ENCODE peak calls at places on chromosomes 1 and 21, in eight cellular contexts. W, S, J, I, D, Z, P and F are unnamed samples.

GRCh38 chr1:109299087-109299983 is 7.5 kb downstream of the MYBPHL start:
- DNase-seq in W (peak; percentile 93), S (peak; percentile 20), J (no peak), I (peak; percentile 66), D (peak; percentile 87), Z (peak; percentile 36), P (no peak), F (no peak)

GRCh38 chr1:2979191-2980072 is 41.8 kb upstream of the ACTRT2 start:
- DNase-seq in W (no peak), S (no peak), J (no peak), I (no peak), D (no peak), Z (no peak), P (no peak), F (no peak)

GRCh38 chr21:21730524-21730923 is 732.3 kb downstream of the NCAM2 start:
- DNase-seq in W (no peak), S (no peak), J (no peak), I (no peak), D (peak; percentile 72), Z (no peak), P (no peak), F (no peak)

GRCh38 chr1:199007423-199007822 is 368.6 kb downstream of the PTPRC start:
- DNase-seq in W (no peak), S (no peak), J (no peak), I (peak; percentile 22), D (no peak), Z (no peak), P (no peak), F (no peak)

GRCh38 chr1:55713516-55713915 is 498.4 kb upstream of the USP24 start:
- DNase-seq in W (no peak), S (no peak), J (no peak), I (no peak), D (no peak), Z (no peak), P (no peak), F (no peak)

GRCh38 chr1:222241410-222241809 is 306.5 kb downstream of the HHIPL2 start:
- DNase-seq in W (no peak), S (no peak), J (no peak), I (no peak), D (no peak), Z (no peak), P (no peak), F (no peak)

GRCh38 chr1:94590203-94591137 is 48.9 kb upstream of the F3 start:
- DNase-seq in W (no peak), S (no peak), J (no peak), I (no peak), D (no peak), Z (no peak), P (no peak), F (no peak)

GRCh38 chr1:59346429-59346828 is 49.5 kb downstream of the FGGY start:
- DNase-seq in W (no peak), S (no peak), J (no peak), I (no peak), D (no peak), Z (no peak), P (no peak), F (no peak)

GRCh38 chr21:36756527-36756926 is 57.6 kb downstream of the SIM2 start:
- DNase-seq in W (no peak), S (no peak), J (no peak), I (peak; percentile 19), D (no peak), Z (peak; percentile 76), P (no peak), F (no peak)

GRCh38 chr1:198556969-198557368 is 16.5 kb upstream of the ATP6V1G3 start:
- DNase-seq in W (no peak), S (no peak), J (peak; percentile 92), I (no peak), D (no peak), Z (no peak), P (peak; percentile 1), F (peak; percentile 81)

GRCh38 chr21:39022901-39023693 is 160.2 kb downstream of the PSMG1 start:
- DNase-seq in W (no peak), S (no peak), J (no peak), I (no peak), D (peak; percentile 84), Z (no peak), P (no peak), F (no peak)

GRCh38 chr1:9198538-9199361 is 35.8 kb upstream of the H6PD start:
- DNase-seq in W (peak; percentile 50), S (peak; percentile 48), J (no peak), I (no peak), D (no peak), Z (no peak), P (no peak), F (no peak)

GRCh38 chr1:15684042-15684461 is at the start of gene PLEKHM2:
- DNase-seq in W (no peak), S (peak; percentile 25), J (peak; percentile 75), I (peak; percentile 45), D (peak; percentile 35), Z (peak; percentile 49), P (no peak), F (peak; percentile 71)

GRCh38 chr1:5989731-5990271 is 2.4 kb downstream of the NPHP4 start:
- DNase-seq in W (no peak), S (no peak), J (no peak), I (no peak), D (no peak), Z (no peak), P (no peak), F (no peak)

GRCh38 chr1:192564099-192564498 is 11.5 kb upstream of the RGS1 start:
- DNase-seq in W (no peak), S (no peak), J (no peak), I (no peak), D (no peak), Z (no peak), P (no peak), F (no peak)

GRCh38 chr1:36303244-36303643 is 2.9 kb upstream of the SH3D21 start:
- DNase-seq in W (no peak), S (no peak), J (no peak), I (no peak), D (no peak), Z (no peak), P (no peak), F (no peak)

GRCh38 chr1:97412155-97412554 is 508.7 kb downstream of the DPYD start:
- DNase-seq in W (no peak), S (no peak), J (no peak), I (no peak), D (peak; percentile 92), Z (no peak), P (no peak), F (no peak)

GRCh38 chr1:119449964-119450363 is 35.0 kb downstream of the HSD3B2 start:
- DNase-seq in W (no peak), S (no peak), J (no peak), I (peak; percentile 44), D (no peak), Z (peak; percentile 54), P (no peak), F (peak; percentile 8)

GRCh38 chr1:21590116-21590905 is 78.8 kb downstream of the RAP1GAP start:
- DNase-seq in W (no peak), S (no peak), J (no peak), I (no peak), D (no peak), Z (no peak), P (no peak), F (no peak)

GRCh38 chr1:237864338-237865244 is 26.1 kb downstream of the ZP4 start:
- DNase-seq in W (peak; percentile 46), S (peak; percentile 66), J (no peak), I (peak; percentile 32), D (peak; percentile 19), Z (peak; percentile 55), P (no peak), F (peak; percentile 26)
- TF ChIP-seq CTCF in W (peak; percentile 97), S (peak; percentile 97), J (peak; percentile 59), I (peak; percentile 99), D (peak; percentile 70), Z (peak; percentile 92), P (peak; percentile 82), F (peak; percentile 86)

GRCh38 chr1:204074274-204075115 is 1.6 kb downstream of the SOX13 start:
- DNase-seq in W (peak; percentile 59), S (no peak), J (no peak), I (peak; percentile 50), D (peak; percentile 86), Z (peak; percentile 51), P (no peak), F (no peak)

GRCh38 chr1:204075116-204075636 is 2.3 kb downstream of the SOX13 start:
- DNase-seq in W (no peak), S (no peak), J (no peak), I (peak; percentile 35), D (no peak), Z (peak; percentile 26), P (no peak), F (no peak)

GRCh38 chr1:204073837-204074273 is 940 bp downstream of the SOX13 start:
- DNase-seq in W (no peak), S (no peak), J (no peak), I (peak; percentile 27), D (no peak), Z (peak; percentile 27), P (no peak), F (no peak)

GRCh38 chr1:204070895-204071294 is 2.0 kb upstream of the SOX13 start:
- DNase-seq in W (no peak), S (no peak), J (no peak), I (no peak), D (no peak), Z (no peak), P (no peak), F (no peak)

GRCh38 chr1:204072951-204073836 is at the start of gene SOX13:
- DNase-seq in W (peak; percentile 90), S (peak; percentile 74), J (no peak), I (peak; percentile 91), D (peak; percentile 92), Z (peak; percentile 89), P (no peak), F (no peak)
- TF ChIP-seq CTCF in W (peak; percentile 33), S (peak; percentile 37), J (no peak), I (peak; percentile 23), D (peak; percentile 20), Z (peak; percentile 32), P (no peak), F (no peak)

GRCh38 chr1:45843474-45843905 is 40.1 kb downstream of the MAST2 start:
- DNase-seq in W (peak; percentile 56), S (no peak), J (peak; percentile 61), I (peak; percentile 10), D (peak; percentile 67), Z (peak; percentile 22), P (no peak), F (peak; percentile 31)
- TF ChIP-seq CTCF in W (peak; percentile 31), S (no peak), J (peak; percentile 87), I (no peak), D (peak; percentile 44), Z (peak; percentile 50), P (no peak), F (peak; percentile 12)

GRCh38 chr1:60911980-60912692 is 170.2 kb upstream of the NFIA start:
- DNase-seq in W (no peak), S (no peak), J (no peak), I (no peak), D (no peak), Z (no peak), P (no peak), F (no peak)
- TF ChIP-seq CTCF in W (no peak), S (no peak), J (no peak), I (no peak), D (no peak), Z (no peak), P (no peak), F (no peak)

GRCh38 chr1:64469977-64470669 is at the start of gene CACHD1:
- DNase-seq in W (peak; percentile 80), S (peak; percentile 71), J (no peak), I (peak; percentile 77), D (peak; percentile 78), Z (peak; percentile 75), P (no peak), F (peak; percentile 62)
- TF ChIP-seq CTCF in W (peak; percentile 52), S (peak; percentile 26), J (no peak), I (peak; percentile 36), D (peak; percentile 42), Z (no peak), P (peak; percentile 46), F (no peak)